ENCODE peak calls at places on chromosomes 13 and 19, in ten cellular contexts. S, R, H, B, P, V, C, U, Y and E are unnamed samples.

GRCh38 chr19:35211545-35212230 is 16.9 kb downstream of the FAM187B start:
- DNase-seq in S (peak), R (no peak), H (no peak), B (peak), P (no peak), V (no peak), C (peak), U (no peak), Y (peak), E (no peak)

GRCh38 chr19:8915997-8916396 is 83.8 kb downstream of the MBD3L1 start:
- DNase-seq in S (no peak), R (no peak), H (no peak), B (no peak), P (no peak), V (no peak), C (no peak), U (no peak), Y (no peak), E (no peak)

GRCh38 chr13:100209857-100210580 is 121.1 kb downstream of the PCCA start:
- DNase-seq in S (no peak), R (no peak), H (no peak), B (no peak), P (no peak), V (no peak), C (no peak), U (no peak), Y (no peak), E (no peak)

GRCh38 chr19:48554385-48555091 is 2.6 kb downstream of the SULT2B1 start:
- DNase-seq in S (no peak), R (no peak), H (no peak), B (no peak), P (no peak), V (no peak), C (no peak), U (no peak), Y (peak), E (no peak)

GRCh38 chr19:970695-971094 is 13.4 kb upstream of the WDR18 start:
- DNase-seq in S (no peak), R (no peak), H (no peak), B (no peak), P (no peak), V (no peak), C (no peak), U (no peak), Y (peak), E (no peak)

GRCh38 chr13:52738719-52739467 is 727 bp downstream of the CNMD start:
- DNase-seq in S (no peak), R (no peak), H (peak), B (no peak), P (no peak), V (no peak), C (no peak), U (no peak), Y (no peak), E (no peak)

GRCh38 chr19:14116918-14117578 is 514 bp downstream of the PRKACA start:
- DNase-seq in S (no peak), R (no peak), H (no peak), B (peak), P (no peak), V (no peak), C (peak), U (no peak), Y (no peak), E (no peak)

GRCh38 chr13:50575138-50575537 is 268.4 kb downstream of the DLEU7 start:
- DNase-seq in S (no peak), R (no peak), H (no peak), B (no peak), P (no peak), V (no peak), C (no peak), U (no peak), Y (no peak), E (no peak)

GRCh38 chr13:59345316-59345715 is 818.4 kb downstream of the DIAPH3 start:
- DNase-seq in S (no peak), R (no peak), H (no peak), B (no peak), P (no peak), V (no peak), C (no peak), U (no peak), Y (no peak), E (no peak)

GRCh38 chr13:25731511-25731910 is 320.3 kb downstream of the SHISA2 start:
- DNase-seq in S (no peak), R (no peak), H (no peak), B (no peak), P (no peak), V (no peak), C (no peak), U (no peak), Y (no peak), E (no peak)

GRCh38 chr13:38093425-38093824 is 223.9 kb upstream of the TRPC4 start:
- DNase-seq in S (no peak), R (no peak), H (no peak), B (no peak), P (no peak), V (no peak), C (no peak), U (no peak), Y (no peak), E (no peak)

GRCh38 chr13:92743992-92744391 is 482.6 kb upstream of the GPC6 start:
- DNase-seq in S (no peak), R (no peak), H (no peak), B (no peak), P (no peak), V (no peak), C (no peak), U (no peak), Y (no peak), E (no peak)

GRCh38 chr19:13241321-13242104 is 91.3 kb downstream of the IER2 start:
- DNase-seq in S (no peak), R (no peak), H (no peak), B (no peak), P (no peak), V (no peak), C (no peak), U (no peak), Y (no peak), E (no peak)

GRCh38 chr19:13844130-13844631 is 32.8 kb upstream of the NANOS3 start:
- DNase-seq in S (no peak), R (no peak), H (no peak), B (no peak), P (no peak), V (no peak), C (peak), U (no peak), Y (no peak), E (no peak)

GRCh38 chr13:102830646-102831045 is 15.2 kb upstream of the ERCC5 start:
- DNase-seq in S (no peak), R (no peak), H (no peak), B (no peak), P (no peak), V (no peak), C (no peak), U (no peak), Y (peak), E (no peak)

GRCh38 chr19:6811906-6812305 is 39.4 kb downstream of the VAV1 start:
- DNase-seq in S (no peak), R (no peak), H (no peak), B (no peak), P (no peak), V (peak), C (no peak), U (no peak), Y (no peak), E (no peak)

GRCh38 chr13:103884139-103884723 is 818.0 kb upstream of the SLC10A2 start:
- DNase-seq in S (no peak), R (no peak), H (no peak), B (no peak), P (no peak), V (no peak), C (no peak), U (no peak), Y (no peak), E (no peak)

GRCh38 chr13:87975035-87975434 is 303.9 kb downstream of the SLITRK5 start:
- DNase-seq in S (no peak), R (no peak), H (no peak), B (no peak), P (no peak), V (no peak), C (no peak), U (no peak), Y (no peak), E (no peak)

GRCh38 chr13:62357887-62358645 is 942.4 kb upstream of the PCDH20 start:
- DNase-seq in S (no peak), R (no peak), H (no peak), B (no peak), P (no peak), V (no peak), C (no peak), U (peak), Y (peak), E (no peak)